ENCODE peak calls at places on chromosomes 11 and 22, in seven cellular contexts. One of them, this sample, is unnamed.

GRCh38 chr22:32055069-32055468 is 12.0 kb downstream of the SLC5A1 start:
- DNase-seq in GM23248: no peak
- DNase-seq in hepatocyte: no peak
- DNase-seq in fibroblast of lung: no peak
- DNase-seq in PC-3: no peak
- DNase-seq in mesenchymal stem cell: no peak
- DNase-seq in neuronal stem cell: no peak
- DNase-seq in this sample: no peak

GRCh38 chr22:42581762-42582716 is 28.3 kb downstream of the SERHL2 start:
- DNase-seq in GM23248: peak; percentile 89
- DNase-seq in hepatocyte: peak; percentile 90
- DNase-seq in fibroblast of lung: peak; percentile 65
- DNase-seq in PC-3: peak; percentile 57
- DNase-seq in mesenchymal stem cell: peak; percentile 73
- DNase-seq in neuronal stem cell: peak; percentile 64
- DNase-seq in this sample: peak; percentile 96

GRCh38 chr11:1140642-1141490 is 16.9 kb upstream of the MUC5AC start:
- DNase-seq in GM23248: no peak
- DNase-seq in hepatocyte: no peak
- DNase-seq in fibroblast of lung: no peak
- DNase-seq in PC-3: no peak
- DNase-seq in mesenchymal stem cell: no peak
- DNase-seq in neuronal stem cell: no peak
- DNase-seq in this sample: no peak

GRCh38 chr11:2797741-2798361 is 87.7 kb downstream of the CDKN1C start:
- DNase-seq in GM23248: no peak
- DNase-seq in hepatocyte: no peak
- DNase-seq in fibroblast of lung: no peak
- DNase-seq in PC-3: no peak
- DNase-seq in mesenchymal stem cell: no peak
- DNase-seq in neuronal stem cell: no peak
- DNase-seq in this sample: peak; percentile 36

GRCh38 chr22:17087176-17088131 is 2.7 kb downstream of the IL17RA start:
- DNase-seq in GM23248: no peak
- DNase-seq in hepatocyte: no peak
- DNase-seq in fibroblast of lung: peak; percentile 81
- DNase-seq in PC-3: no peak
- DNase-seq in mesenchymal stem cell: peak; percentile 34
- DNase-seq in neuronal stem cell: no peak
- DNase-seq in this sample: no peak

GRCh38 chr11:69358398-69359080 is 64.6 kb downstream of the MYEOV start:
- DNase-seq in GM23248: no peak
- DNase-seq in hepatocyte: no peak
- DNase-seq in fibroblast of lung: no peak
- DNase-seq in PC-3: no peak
- DNase-seq in mesenchymal stem cell: no peak
- DNase-seq in neuronal stem cell: no peak
- DNase-seq in this sample: no peak

GRCh38 chr11:32307921-32308320 is 127.4 kb downstream of the WT1 start:
- DNase-seq in GM23248: no peak
- DNase-seq in hepatocyte: no peak
- DNase-seq in fibroblast of lung: no peak
- DNase-seq in PC-3: no peak
- DNase-seq in mesenchymal stem cell: no peak
- DNase-seq in neuronal stem cell: no peak
- DNase-seq in this sample: no peak

GRCh38 chr11:64842851-64843841 is 1.3 kb downstream of the CDC42BPG start:
- DNase-seq in GM23248: no peak
- DNase-seq in hepatocyte: peak; percentile 81
- DNase-seq in fibroblast of lung: no peak
- DNase-seq in PC-3: peak; percentile 81
- DNase-seq in mesenchymal stem cell: no peak
- DNase-seq in neuronal stem cell: no peak
- DNase-seq in this sample: peak; percentile 88

GRCh38 chr11:37905707-37906417 is 1307.8 kb upstream of the RAG2 start:
- DNase-seq in GM23248: no peak
- DNase-seq in hepatocyte: peak; percentile 4
- DNase-seq in fibroblast of lung: no peak
- DNase-seq in PC-3: peak; percentile 91
- DNase-seq in mesenchymal stem cell: no peak
- DNase-seq in neuronal stem cell: no peak
- DNase-seq in this sample: no peak

GRCh38 chr11:61611309-61611708 is 30.4 kb upstream of the SYT7 start:
- DNase-seq in GM23248: no peak
- DNase-seq in hepatocyte: no peak
- DNase-seq in fibroblast of lung: no peak
- DNase-seq in PC-3: no peak
- DNase-seq in mesenchymal stem cell: no peak
- DNase-seq in neuronal stem cell: no peak
- DNase-seq in this sample: peak; percentile 48

GRCh38 chr22:37263966-37264887 is 18.1 kb upstream of the CYTH4 start:
- DNase-seq in GM23248: no peak
- DNase-seq in hepatocyte: no peak
- DNase-seq in fibroblast of lung: no peak
- DNase-seq in PC-3: no peak
- DNase-seq in mesenchymal stem cell: no peak
- DNase-seq in neuronal stem cell: no peak
- DNase-seq in this sample: no peak

GRCh38 chr11:17129003-17129402 is 51.5 kb upstream of the RPS13 start:
- DNase-seq in GM23248: peak; percentile 8
- DNase-seq in hepatocyte: no peak
- DNase-seq in fibroblast of lung: peak; percentile 12
- DNase-seq in PC-3: peak; percentile 85
- DNase-seq in mesenchymal stem cell: peak; percentile 2
- DNase-seq in neuronal stem cell: no peak
- DNase-seq in this sample: no peak

DNA sequence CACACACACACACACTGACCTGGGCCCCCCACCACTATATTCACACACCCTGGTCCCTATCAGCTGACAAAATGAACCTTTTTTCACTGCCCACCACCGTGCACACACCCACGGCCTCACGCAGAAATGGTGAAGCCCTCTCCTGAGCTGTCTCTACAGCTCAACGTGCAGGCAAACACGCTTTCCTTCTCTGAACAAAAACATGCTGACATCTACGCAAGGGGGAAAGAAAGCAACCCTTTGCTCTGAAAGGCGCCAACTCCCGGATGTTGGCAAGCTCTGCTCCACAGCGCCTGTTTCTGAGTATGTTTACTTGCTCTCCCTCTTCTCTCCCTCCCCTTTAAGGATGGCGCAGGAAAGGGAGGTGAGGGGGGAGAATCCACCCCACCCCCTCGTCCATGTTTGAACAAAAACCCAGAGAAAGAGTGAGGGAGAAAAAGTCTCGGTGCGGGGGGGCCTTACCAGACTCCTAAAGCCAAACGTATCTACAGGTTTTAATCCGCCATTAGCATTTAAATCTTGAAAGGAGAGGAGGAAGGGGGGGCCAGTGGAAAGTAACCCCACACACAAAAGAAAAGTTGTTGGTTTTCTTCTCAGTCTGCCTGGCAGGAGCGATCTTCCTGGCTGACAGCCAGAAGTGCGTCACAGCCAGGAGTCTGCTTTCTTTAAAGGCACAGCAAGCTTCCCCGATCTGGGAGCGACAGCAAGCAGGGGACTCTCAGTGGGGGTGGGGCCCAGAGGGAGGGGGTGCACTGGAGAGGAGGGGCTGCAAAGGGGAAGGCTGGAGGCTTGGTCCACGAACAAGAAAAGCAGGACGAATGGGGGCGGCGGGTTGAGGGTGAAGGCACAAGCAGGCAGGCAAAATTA is 39.6 kb downstream of the NUMA1 start:
- DNase-seq in GM23248: peak; percentile 94
- DNase-seq in hepatocyte: peak; percentile 95
- DNase-seq in fibroblast of lung: peak; percentile 98
- DNase-seq in PC-3: peak; percentile 96
- DNase-seq in mesenchymal stem cell: peak; percentile 96
- DNase-seq in neuronal stem cell: peak; percentile 83
- DNase-seq in this sample: peak; percentile 90
- H2AFZ ChIP-seq in GM23248: peak overlapping the region; percentile 87
- H2AFZ ChIP-seq in hepatocyte: peak overlapping the region; percentile 62
- H2AFZ ChIP-seq in fibroblast of lung: peak overlapping the region; percentile 84
- H2AFZ ChIP-seq in PC-3: peak overlapping the region; percentile 79
- H2AFZ ChIP-seq in mesenchymal stem cell: no peak overlapping the region
- H2AFZ ChIP-seq in neuronal stem cell: peak overlapping the region; percentile 66
- H2AFZ ChIP-seq in this sample: peak overlapping the region; percentile 99

GRCh38 chr11:66595245-66595904 is 2.4 kb downstream of the CCS start:
- DNase-seq in GM23248: peak; percentile 58
- DNase-seq in hepatocyte: peak; percentile 38
- DNase-seq in fibroblast of lung: peak; percentile 87
- DNase-seq in PC-3: no peak
- DNase-seq in mesenchymal stem cell: peak; percentile 84
- DNase-seq in neuronal stem cell: no peak
- DNase-seq in this sample: peak; percentile 95
- H2AFZ ChIP-seq in GM23248: no peak overlapping the region
- H2AFZ ChIP-seq in hepatocyte: no peak overlapping the region
- H2AFZ ChIP-seq in fibroblast of lung: no peak overlapping the region
- H2AFZ ChIP-seq in PC-3: no peak overlapping the region
- H2AFZ ChIP-seq in mesenchymal stem cell: no peak overlapping the region
- H2AFZ ChIP-seq in neuronal stem cell: no peak overlapping the region
- H2AFZ ChIP-seq in this sample: peak overlapping the region; percentile 47

GRCh38 chr11:78049348-78049747 is 14.3 kb upstream of the THRSP start:
- DNase-seq in GM23248: no peak
- DNase-seq in hepatocyte: no peak
- DNase-seq in fibroblast of lung: no peak
- DNase-seq in PC-3: no peak
- DNase-seq in mesenchymal stem cell: no peak
- DNase-seq in neuronal stem cell: no peak
- DNase-seq in this sample: no peak
- H2AFZ ChIP-seq in GM23248: no peak overlapping the region
- H2AFZ ChIP-seq in hepatocyte: no peak overlapping the region
- H2AFZ ChIP-seq in fibroblast of lung: no peak overlapping the region
- H2AFZ ChIP-seq in PC-3: no peak overlapping the region
- H2AFZ ChIP-seq in mesenchymal stem cell: no peak overlapping the region
- H2AFZ ChIP-seq in neuronal stem cell: no peak overlapping the region
- H2AFZ ChIP-seq in this sample: no peak overlapping the region

GRCh38 chr11:45833761-45834160 is 13.5 kb upstream of the CRY2 start:
- DNase-seq in GM23248: no peak
- DNase-seq in hepatocyte: no peak
- DNase-seq in fibroblast of lung: no peak
- DNase-seq in PC-3: no peak
- DNase-seq in mesenchymal stem cell: no peak
- DNase-seq in neuronal stem cell: no peak
- DNase-seq in this sample: no peak
- H2AFZ ChIP-seq in GM23248: no peak overlapping the region
- H2AFZ ChIP-seq in hepatocyte: no peak overlapping the region
- H2AFZ ChIP-seq in fibroblast of lung: no peak overlapping the region
- H2AFZ ChIP-seq in PC-3: no peak overlapping the region
- H2AFZ ChIP-seq in mesenchymal stem cell: no peak overlapping the region
- H2AFZ ChIP-seq in neuronal stem cell: no peak overlapping the region
- H2AFZ ChIP-seq in this sample: no peak overlapping the region

DNA sequence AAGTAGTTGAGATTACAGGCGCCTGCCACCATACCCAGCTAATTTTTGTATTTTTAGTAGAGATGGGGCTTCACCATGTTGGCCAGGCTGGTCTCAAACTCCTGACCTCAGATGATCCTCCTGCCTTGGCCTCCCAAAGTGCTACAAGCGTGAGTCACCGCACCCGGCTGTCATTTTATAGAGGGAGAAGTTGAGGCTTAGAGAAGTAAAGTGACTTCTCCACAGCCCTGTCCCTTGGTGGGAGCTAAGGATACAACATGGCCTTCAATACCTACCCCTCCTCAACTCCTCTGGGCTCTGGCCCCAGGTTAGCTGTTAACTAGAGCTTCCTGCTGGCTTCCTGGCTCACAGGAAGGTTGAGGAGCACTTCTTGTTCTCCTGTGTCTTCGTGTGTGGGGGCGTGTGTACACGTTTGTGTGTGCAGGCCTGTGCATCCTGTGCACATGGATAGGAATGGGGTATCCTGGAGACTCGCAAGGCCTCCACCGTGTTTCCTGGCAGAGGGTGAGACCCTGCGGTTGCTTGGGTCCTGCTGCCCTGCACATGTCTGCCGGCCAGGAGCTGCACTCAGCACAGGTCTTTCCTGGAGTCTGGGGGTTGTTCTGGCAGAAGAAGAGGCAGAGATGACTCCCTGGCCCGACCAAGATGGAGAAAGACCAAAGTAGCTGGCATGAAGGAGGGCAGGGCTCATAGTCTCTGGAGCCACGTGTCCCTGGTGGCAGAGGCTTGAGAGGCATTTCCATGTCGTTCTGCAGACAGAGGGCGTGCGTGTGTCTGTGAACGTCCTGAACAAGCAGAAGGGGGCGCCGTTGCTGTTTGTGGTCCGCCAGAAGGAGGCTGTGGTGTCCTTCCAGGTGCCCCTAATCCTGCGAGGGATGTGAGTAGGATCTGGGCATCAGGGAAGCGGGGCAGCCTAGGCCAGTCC is 2.4 kb downstream of the SIDT2 start:
- DNase-seq in GM23248: peak; percentile 87
- DNase-seq in hepatocyte: peak; percentile 65
- DNase-seq in fibroblast of lung: peak; percentile 77
- DNase-seq in PC-3: peak; percentile 49
- DNase-seq in mesenchymal stem cell: peak; percentile 61
- DNase-seq in neuronal stem cell: peak; percentile 51
- DNase-seq in this sample: peak; percentile 94
- H2AFZ ChIP-seq in GM23248: no peak overlapping the region
- H2AFZ ChIP-seq in hepatocyte: no peak overlapping the region
- H2AFZ ChIP-seq in fibroblast of lung: no peak overlapping the region
- H2AFZ ChIP-seq in PC-3: no peak overlapping the region
- H2AFZ ChIP-seq in mesenchymal stem cell: no peak overlapping the region
- H2AFZ ChIP-seq in neuronal stem cell: no peak overlapping the region
- H2AFZ ChIP-seq in this sample: no peak overlapping the region

DNA sequence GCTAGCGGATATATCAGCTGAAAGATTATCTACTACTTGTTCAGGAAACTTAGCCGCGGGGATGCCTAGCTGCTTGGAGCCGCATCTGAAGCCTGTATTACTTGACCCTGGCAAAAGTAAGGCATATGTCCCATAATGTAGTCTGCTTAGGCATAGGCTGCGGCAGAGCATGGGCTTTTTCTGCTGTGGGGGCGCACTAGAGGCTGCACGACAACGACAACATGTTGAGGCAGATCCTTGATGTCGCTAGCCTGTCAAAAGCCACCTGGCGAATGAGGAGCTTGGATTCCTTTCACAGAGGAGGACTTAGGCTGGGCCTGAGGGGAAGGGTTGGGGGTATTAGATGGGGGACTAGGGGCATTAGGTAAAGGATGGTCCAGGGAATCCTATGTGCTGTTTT is 1.1 kb upstream of the OR52N2 start:
- DNase-seq in GM23248: no peak
- DNase-seq in hepatocyte: no peak
- DNase-seq in fibroblast of lung: no peak
- DNase-seq in PC-3: no peak
- DNase-seq in mesenchymal stem cell: no peak
- DNase-seq in neuronal stem cell: no peak
- DNase-seq in this sample: no peak
- H2AFZ ChIP-seq in GM23248: no peak overlapping the region
- H2AFZ ChIP-seq in hepatocyte: no peak overlapping the region
- H2AFZ ChIP-seq in fibroblast of lung: no peak overlapping the region
- H2AFZ ChIP-seq in PC-3: no peak overlapping the region
- H2AFZ ChIP-seq in mesenchymal stem cell: no peak overlapping the region
- H2AFZ ChIP-seq in neuronal stem cell: no peak overlapping the region
- H2AFZ ChIP-seq in this sample: peak overlapping the region; percentile 20

GRCh38 chr11:66326261-66327111 is 9.6 kb upstream of the CD248 start:
- DNase-seq in GM23248: peak; percentile 81
- DNase-seq in hepatocyte: peak; percentile 56
- DNase-seq in fibroblast of lung: peak; percentile 78
- DNase-seq in PC-3: peak; percentile 36
- DNase-seq in mesenchymal stem cell: peak; percentile 60
- DNase-seq in neuronal stem cell: no peak
- DNase-seq in this sample: peak; percentile 93
- H2AFZ ChIP-seq in GM23248: no peak overlapping the region
- H2AFZ ChIP-seq in hepatocyte: no peak overlapping the region
- H2AFZ ChIP-seq in fibroblast of lung: no peak overlapping the region
- H2AFZ ChIP-seq in PC-3: peak overlapping the region; percentile 76
- H2AFZ ChIP-seq in mesenchymal stem cell: peak overlapping the region; percentile 10
- H2AFZ ChIP-seq in neuronal stem cell: peak overlapping the region; percentile 77
- H2AFZ ChIP-seq in this sample: no peak overlapping the region

This sample was measured in osteoblast.